ENCODE peak calls at places on chromosomes 6 and 20, in eight cellular contexts. C is H9; A is neuronal stem cell; L is HEK293T; K is cardiac fibroblast; R is activated CD4-positive, alpha-beta T cell treated with anti-CD3 and anti-CD28 coated beads, Interleukin-2, amount 50 U/mL, for 24 hours; U is stimulated activated CD4-positive, alpha-beta T cell treated with anti-CD3 and anti-CD28 coated beads, TNF-alpha, amount 100 ng/mL, for 48 hours; X is posterior cingulate gyrus. V is an unnamed sample.

GRCh38 chr6:166583230-166583629 is 3.2 kb downstream of the RAMACL start:
- DNase-seq in C (no peak), A (no peak), L (no peak), K (no peak), R (no peak), U (no peak), X (no peak), V (no peak)

GRCh38 chr6:4763921-4764320 is 12.3 kb upstream of the CDYL start:
- DNase-seq in C (no peak), A (no peak), L (no peak), K (no peak), R (no peak), U (no peak), X (no peak), V (no peak)

GRCh38 chr20:45266977-45267376 is 12.6 kb upstream of the SLPI start:
- DNase-seq in C (no peak), A (no peak), L (no peak), K (no peak), R (no peak), U (no peak), X (no peak), V (no peak)

GRCh38 chr6:16398587-16398986 is 160.2 kb downstream of the GMPR start:
- DNase-seq in C (no peak), A (no peak), L (no peak), K (peak; percentile 49), R (no peak), U (no peak), X (no peak), V (no peak)

GRCh38 chr20:57560554-57561355 is at the start of gene PCK1:
- DNase-seq in C (no peak), A (no peak), L (peak; percentile 25), K (peak; percentile 18), R (no peak), U (no peak), X (no peak), V (no peak)

GRCh38 chr6:113017316-113017715 is 670.2 kb downstream of the RFPL4B start:
- DNase-seq in C (no peak), A (no peak), L (no peak), K (no peak), R (no peak), U (no peak), X (no peak), V (no peak)

GRCh38 chr6:11971154-11971553 is 41.0 kb upstream of the HIVEP1 start:
- DNase-seq in C (no peak), A (no peak), L (no peak), K (peak; percentile 84), R (no peak), U (no peak), X (no peak), V (no peak)

GRCh38 chr20:6845141-6845540 is 77.7 kb downstream of the BMP2 start:
- DNase-seq in C (no peak), A (no peak), L (no peak), K (no peak), R (no peak), U (no peak), X (no peak), V (no peak)

GRCh38 chr20:25340380-25340779 is 50.3 kb downstream of the ABHD12 start:
- DNase-seq in C (no peak), A (no peak), L (no peak), K (no peak), R (no peak), U (no peak), X (no peak), V (no peak)

GRCh38 chr6:14321992-14322772 is 204.6 kb downstream of the CD83 start:
- DNase-seq in C (peak; percentile 68), A (no peak), L (no peak), K (no peak), R (no peak), U (no peak), X (no peak), V (no peak)

GRCh38 chr20:25532015-25532751 is 53.1 kb downstream of the NINL start:
- DNase-seq in C (peak; percentile 63), A (peak; percentile 15), L (no peak), K (no peak), R (no peak), U (no peak), X (peak; percentile 51), V (no peak)